ENCODE peak calls at places on chromosomes 3 and 15, in seven cellular contexts. One of them, this sample, is unnamed.

GRCh38 chr3:110900583-110900982 is 171.0 kb upstream of the NECTIN3 start:
- DNase-seq in omental fat pad: no peak
- DNase-seq in GM12891: no peak
- DNase-seq in WERI-Rb-1: no peak
- DNase-seq in coronary artery: no peak
- DNase-seq in Caco-2: no peak
- DNase-seq in endodermal cell: no peak
- DNase-seq in this sample: no peak

GRCh38 chr3:195133462-195133861 is 137.5 kb downstream of the XXYLT1 start:
- DNase-seq in omental fat pad: no peak
- DNase-seq in GM12891: no peak
- DNase-seq in WERI-Rb-1: no peak
- DNase-seq in coronary artery: no peak
- DNase-seq in Caco-2: no peak
- DNase-seq in endodermal cell: no peak
- DNase-seq in this sample: no peak

GRCh38 chr3:89859738-89860137 is 752.3 kb downstream of the EPHA3 start:
- DNase-seq in omental fat pad: no peak
- DNase-seq in GM12891: no peak
- DNase-seq in WERI-Rb-1: no peak
- DNase-seq in coronary artery: no peak
- DNase-seq in Caco-2: no peak
- DNase-seq in endodermal cell: no peak
- DNase-seq in this sample: no peak

GRCh38 chr3:27349832-27350231 is 19.4 kb downstream of the NEK10 start:
- DNase-seq in omental fat pad: no peak
- DNase-seq in GM12891: no peak
- DNase-seq in WERI-Rb-1: no peak
- DNase-seq in coronary artery: no peak
- DNase-seq in Caco-2: no peak
- DNase-seq in endodermal cell: no peak
- DNase-seq in this sample: no peak

GRCh38 chr15:26628071-26628470 is 144.8 kb downstream of the GABRB3 start:
- DNase-seq in omental fat pad: no peak
- DNase-seq in GM12891: no peak
- DNase-seq in WERI-Rb-1: no peak
- DNase-seq in coronary artery: no peak
- DNase-seq in Caco-2: no peak
- DNase-seq in endodermal cell: peak
- DNase-seq in this sample: no peak

GRCh38 chr3:59052803-59053411 is 3.1 kb upstream of the CFAP20DC start:
- DNase-seq in omental fat pad: no peak
- DNase-seq in GM12891: peak
- DNase-seq in WERI-Rb-1: no peak
- DNase-seq in coronary artery: no peak
- DNase-seq in Caco-2: no peak
- DNase-seq in endodermal cell: peak
- DNase-seq in this sample: no peak

GRCh38 chr15:69591905-69592508 is 139.4 kb downstream of the RPLP1 start:
- DNase-seq in omental fat pad: no peak
- DNase-seq in GM12891: no peak
- DNase-seq in WERI-Rb-1: no peak
- DNase-seq in coronary artery: no peak
- DNase-seq in Caco-2: peak
- DNase-seq in endodermal cell: no peak
- DNase-seq in this sample: no peak

GRCh38 chr15:78921517-78921916 is 23.3 kb downstream of the CTSH start:
- DNase-seq in omental fat pad: no peak
- DNase-seq in GM12891: no peak
- DNase-seq in WERI-Rb-1: no peak
- DNase-seq in coronary artery: no peak
- DNase-seq in Caco-2: no peak
- DNase-seq in endodermal cell: no peak
- DNase-seq in this sample: no peak

GRCh38 chr15:70271422-70272088 is 173.8 kb upstream of the TLE3 start:
- DNase-seq in omental fat pad: no peak
- DNase-seq in GM12891: no peak
- DNase-seq in WERI-Rb-1: peak
- DNase-seq in coronary artery: no peak
- DNase-seq in Caco-2: no peak
- DNase-seq in endodermal cell: peak
- DNase-seq in this sample: no peak

GRCh38 chr3:15064835-15065549 is at the start of gene MRPS25:
- DNase-seq in omental fat pad: peak
- DNase-seq in GM12891: peak
- DNase-seq in WERI-Rb-1: peak
- DNase-seq in coronary artery: peak
- DNase-seq in Caco-2: peak
- DNase-seq in endodermal cell: peak
- DNase-seq in this sample: peak

GRCh38 chr15:29698030-29698701 is 124.1 kb downstream of the TJP1 start:
- DNase-seq in omental fat pad: no peak
- DNase-seq in GM12891: no peak
- DNase-seq in WERI-Rb-1: peak
- DNase-seq in coronary artery: no peak
- DNase-seq in Caco-2: peak
- DNase-seq in endodermal cell: no peak
- DNase-seq in this sample: no peak

GRCh38 chr15:100671858-100672543 is 69.6 kb downstream of the ASB7 start:
- DNase-seq in omental fat pad: no peak
- DNase-seq in GM12891: no peak
- DNase-seq in WERI-Rb-1: peak
- DNase-seq in coronary artery: no peak
- DNase-seq in Caco-2: peak
- DNase-seq in endodermal cell: peak
- DNase-seq in this sample: peak

GRCh38 chr15:59315914-59316428 is 56.7 kb downstream of the MYO1E start:
- DNase-seq in omental fat pad: no peak
- DNase-seq in GM12891: no peak
- DNase-seq in WERI-Rb-1: no peak
- DNase-seq in coronary artery: no peak
- DNase-seq in Caco-2: no peak
- DNase-seq in endodermal cell: no peak
- DNase-seq in this sample: no peak

GRCh38 chr3:133750201-133750748 is 4.1 kb downstream of the TF start:
- DNase-seq in omental fat pad: no peak
- DNase-seq in GM12891: no peak
- DNase-seq in WERI-Rb-1: peak
- DNase-seq in coronary artery: no peak
- DNase-seq in Caco-2: no peak
- DNase-seq in endodermal cell: no peak
- DNase-seq in this sample: no peak

GRCh38 chr15:92808611-92809063 is 91.5 kb upstream of the CHD2 start:
- DNase-seq in omental fat pad: no peak
- DNase-seq in GM12891: no peak
- DNase-seq in WERI-Rb-1: no peak
- DNase-seq in coronary artery: peak
- DNase-seq in Caco-2: peak
- DNase-seq in endodermal cell: no peak
- DNase-seq in this sample: no peak

GRCh38 chr15:73017987-73018386 is 34.3 kb upstream of the NEO1 start:
- DNase-seq in omental fat pad: no peak
- DNase-seq in GM12891: no peak
- DNase-seq in WERI-Rb-1: no peak
- DNase-seq in coronary artery: no peak
- DNase-seq in Caco-2: no peak
- DNase-seq in endodermal cell: no peak
- DNase-seq in this sample: no peak

GRCh38 chr15:62749445-62749844 is 293.1 kb upstream of the TPM1 start:
- DNase-seq in omental fat pad: no peak
- DNase-seq in GM12891: no peak
- DNase-seq in WERI-Rb-1: no peak
- DNase-seq in coronary artery: no peak
- DNase-seq in Caco-2: no peak
- DNase-seq in endodermal cell: no peak
- DNase-seq in this sample: no peak

GRCh38 chr15:89575656-89576416 is 567 bp downstream of the TICRR start:
- DNase-seq in omental fat pad: no peak
- DNase-seq in GM12891: peak
- DNase-seq in WERI-Rb-1: peak
- DNase-seq in coronary artery: peak
- DNase-seq in Caco-2: no peak
- DNase-seq in endodermal cell: peak
- DNase-seq in this sample: no peak